ENCODE peak calls at places on chromosomes 1 and 21, in four cellular contexts. One of them, this sample, is unnamed.

GRCh38 chr21:33197546-33197945 is 32.2 kb upstream of the IFNAR2 start:
- DNase-seq in anterior cingulate cortex: no peak
- DNase-seq in activated T-cell treated with anti-CD3 and anti-CD28 coated beads, Interleukin-2, amount 50 U/mL, for 1 hour: no peak
- DNase-seq in pancreas: no peak
- DNase-seq in this sample: no peak

GRCh38 chr1:15371610-15372539 is 37.8 kb upstream of the EFHD2 start:
- DNase-seq in pancreas: no peak
- DNase-seq in activated T-cell treated with anti-CD3 and anti-CD28 coated beads, Interleukin-2, amount 50 U/mL, for 1 hour: no peak
- DNase-seq in anterior cingulate cortex: no peak
- DNase-seq in this sample: no peak

GRCh38 chr1:75361260-75361659 is 227.1 kb downstream of the LHX8 start:
- DNase-seq in pancreas: no peak
- DNase-seq in anterior cingulate cortex: no peak
- DNase-seq in activated T-cell treated with anti-CD3 and anti-CD28 coated beads, Interleukin-2, amount 50 U/mL, for 1 hour: no peak
- DNase-seq in this sample: no peak

GRCh38 chr1:55284856-55285255 is 69.7 kb upstream of the USP24 start:
- DNase-seq in anterior cingulate cortex: no peak
- DNase-seq in activated T-cell treated with anti-CD3 and anti-CD28 coated beads, Interleukin-2, amount 50 U/mL, for 1 hour: no peak
- DNase-seq in pancreas: no peak
- DNase-seq in this sample: peak; percentile 56

GRCh38 chr1:84433253-84434080 is 35.2 kb downstream of the DNASE2B start:
- DNase-seq in pancreas: no peak
- DNase-seq in activated T-cell treated with anti-CD3 and anti-CD28 coated beads, Interleukin-2, amount 50 U/mL, for 1 hour: no peak
- DNase-seq in anterior cingulate cortex: peak; percentile 9
- DNase-seq in this sample: peak; percentile 37

GRCh38 chr1:209086486-209087192 is 496.9 kb upstream of the CAMK1G start:
- DNase-seq in activated T-cell treated with anti-CD3 and anti-CD28 coated beads, Interleukin-2, amount 50 U/mL, for 1 hour: no peak
- DNase-seq in anterior cingulate cortex: no peak
- DNase-seq in pancreas: no peak
- DNase-seq in this sample: no peak

GRCh38 chr1:53929349-53929945 is 16.1 kb downstream of the IFT25 start:
- DNase-seq in anterior cingulate cortex: no peak
- DNase-seq in activated T-cell treated with anti-CD3 and anti-CD28 coated beads, Interleukin-2, amount 50 U/mL, for 1 hour: no peak
- DNase-seq in pancreas: no peak
- DNase-seq in this sample: no peak

GRCh38 chr1:202805886-202806511 is 2.2 kb downstream of the KDM5B start:
- DNase-seq in activated T-cell treated with anti-CD3 and anti-CD28 coated beads, Interleukin-2, amount 50 U/mL, for 1 hour: no peak
- DNase-seq in anterior cingulate cortex: no peak
- DNase-seq in pancreas: no peak
- DNase-seq in this sample: no peak

GRCh38 chr1:222064388-222065201 is 322.7 kb upstream of the DUSP10 start:
- DNase-seq in pancreas: no peak
- DNase-seq in anterior cingulate cortex: no peak
- DNase-seq in activated T-cell treated with anti-CD3 and anti-CD28 coated beads, Interleukin-2, amount 50 U/mL, for 1 hour: no peak
- DNase-seq in this sample: no peak

GRCh38 chr1:232923739-232924386 is 26.5 kb upstream of the NTPCR start:
- DNase-seq in anterior cingulate cortex: no peak
- DNase-seq in pancreas: no peak
- DNase-seq in activated T-cell treated with anti-CD3 and anti-CD28 coated beads, Interleukin-2, amount 50 U/mL, for 1 hour: peak; percentile 31
- DNase-seq in this sample: no peak

GRCh38 chr1:47881505-47882442 is 115.4 kb downstream of the TRABD2B start:
- DNase-seq in pancreas: peak; percentile 55
- DNase-seq in activated T-cell treated with anti-CD3 and anti-CD28 coated beads, Interleukin-2, amount 50 U/mL, for 1 hour: no peak
- DNase-seq in anterior cingulate cortex: no peak
- DNase-seq in this sample: peak; percentile 85

GRCh38 chr1:112527266-112528010 is 18.7 kb downstream of the WNT2B start:
- DNase-seq in activated T-cell treated with anti-CD3 and anti-CD28 coated beads, Interleukin-2, amount 50 U/mL, for 1 hour: no peak
- DNase-seq in anterior cingulate cortex: no peak
- DNase-seq in pancreas: no peak
- DNase-seq in this sample: no peak

GRCh38 chr1:236394905-236395779 is 1.1 kb downstream of the EDARADD start:
- DNase-seq in activated T-cell treated with anti-CD3 and anti-CD28 coated beads, Interleukin-2, amount 50 U/mL, for 1 hour: peak; percentile 60
- DNase-seq in pancreas: peak; percentile 30
- DNase-seq in anterior cingulate cortex: no peak
- DNase-seq in this sample: no peak

GRCh38 chr1:176602388-176603004 is 139.5 kb downstream of the PAPPA2 start:
- DNase-seq in pancreas: no peak
- DNase-seq in activated T-cell treated with anti-CD3 and anti-CD28 coated beads, Interleukin-2, amount 50 U/mL, for 1 hour: no peak
- DNase-seq in anterior cingulate cortex: no peak
- DNase-seq in this sample: no peak

This sample was measured in tibial artery.